ENCODE peak calls at places on chromosomes 5 and 9, in ten cellular contexts. D, F, X, B, R, U, G, N, P and A are unnamed samples.

GRCh38 chr5:99334936-99335335 is 406.1 kb upstream of the CHD1 start:
- DNase-seq in P (no peak), B (no peak), G (no peak), N (no peak), X (no peak), U (no peak), F (no peak), D (no peak), R (no peak), A (no peak)

GRCh38 chr9:83285836-83286235 is 222.9 kb upstream of the RASEF start:
- DNase-seq in D (no peak), G (no peak), F (no peak), X (no peak), P (no peak), N (no peak), B (no peak), R (no peak), U (no peak), A (no peak)

GRCh38 chr5:75465480-75465879 is 45.9 kb downstream of the CERT1 start:
- DNase-seq in F (no peak), U (peak), B (no peak), D (peak), G (no peak), P (no peak), R (no peak), X (no peak), N (no peak), A (no peak)

GRCh38 chr5:147382776-147383175 is 127.1 kb downstream of the DPYSL3 start:
- DNase-seq in D (no peak), B (no peak), P (no peak), R (no peak), G (no peak), F (no peak), X (peak), N (no peak), U (no peak), A (no peak)

GRCh38 chr5:172878585-172879433 is 44.8 kb downstream of the ERGIC1 start:
- DNase-seq in P (no peak), X (no peak), R (no peak), N (no peak), D (no peak), U (peak), B (no peak), G (no peak), F (no peak), A (no peak)

GRCh38 chr5:66952153-66952552 is 244.4 kb downstream of the CD180 start:
- DNase-seq in P (no peak), G (no peak), B (no peak), X (no peak), R (no peak), N (no peak), D (no peak), U (no peak), F (no peak), A (no peak)

GRCh38 chr5:140056880-140057279 is 13.8 kb upstream of the NRG2 start:
- DNase-seq in X (no peak), B (no peak), F (no peak), D (no peak), N (no peak), G (no peak), U (no peak), P (no peak), R (no peak), A (no peak)

GRCh38 chr5:128084228-128085167 is 932 bp downstream of the SLC12A2 start:
- DNase-seq in R (no peak), U (no peak), X (peak), B (peak), G (peak), N (peak), D (peak), P (peak), F (peak), A (peak)

GRCh38 chr5:55232985-55233928 is at the start of gene CCNO:
- DNase-seq in G (peak), N (peak), D (peak), U (peak), B (peak), X (peak), P (peak), F (peak), R (no peak), A (peak)

GRCh38 chr9:29717576-29717975 is 2144.3 kb upstream of the C9orf72 start:
- DNase-seq in B (no peak), R (no peak), G (no peak), P (no peak), U (no peak), N (no peak), F (no peak), D (no peak), X (no peak), A (no peak)

GRCh38 chr5:117872798-117873368 is 1115.5 kb downstream of the DTWD2 start:
- DNase-seq in R (no peak), U (no peak), P (no peak), G (no peak), D (no peak), B (no peak), F (no peak), X (no peak), N (no peak), A (no peak)

GRCh38 chr9:94991961-94992907 is 265.7 kb downstream of the AOPEP start:
- DNase-seq in X (no peak), F (no peak), U (no peak), D (peak), B (no peak), R (no peak), G (no peak), N (no peak), P (no peak), A (no peak)

GRCh38 chr9:105132576-105132975 is 111.9 kb upstream of the SLC44A1 start:
- DNase-seq in D (peak), N (peak), P (no peak), F (peak), U (no peak), R (no peak), B (no peak), G (no peak), X (peak), A (no peak)

GRCh38 chr5:39224196-39224754 is 4.9 kb upstream of the FYB1 start:
- DNase-seq in R (no peak), X (no peak), G (no peak), P (no peak), B (no peak), D (peak), U (no peak), N (no peak), F (peak), A (peak)

GRCh38 chr5:154191467-154192261 is 1.1 kb downstream of the GALNT10 start:
- DNase-seq in P (no peak), G (peak), F (no peak), R (no peak), X (peak), B (no peak), D (no peak), U (peak), N (no peak), A (no peak)

GRCh38 chr9:90053027-90053426 is 448.2 kb downstream of the GADD45G start:
- DNase-seq in D (no peak), U (no peak), R (no peak), X (no peak), B (no peak), G (no peak), N (no peak), F (no peak), P (no peak), A (no peak)

GRCh38 chr5:139708434-139708849 is 60.3 kb downstream of the CXXC5 start:
- DNase-seq in P (no peak), N (no peak), F (no peak), G (no peak), B (no peak), R (no peak), D (no peak), X (no peak), U (no peak), A (no peak)

GRCh38 chr5:177302354-177303110 is 987 bp downstream of the RAB24 start:
- DNase-seq in X (peak), R (no peak), F (peak), D (peak), N (no peak), P (no peak), B (peak), G (no peak), U (peak), A (peak)

GRCh38 chr9:16656432-16657169 is 213.9 kb downstream of the BNC2 start:
- DNase-seq in N (no peak), G (no peak), F (no peak), D (no peak), P (no peak), B (no peak), R (no peak), U (no peak), X (peak), A (no peak)

GRCh38 chr9:114898741-114899140 is 31.6 kb downstream of the TNFSF8 start:
- DNase-seq in D (no peak), X (no peak), F (no peak), B (no peak), N (no peak), P (peak), G (peak), U (no peak), R (no peak), A (peak)

GRCh38 chr5:83964235-83964634 is 243.6 kb upstream of the HAPLN1 start:
- DNase-seq in B (no peak), F (no peak), X (peak), D (no peak), N (no peak), G (no peak), U (no peak), R (no peak), P (no peak), A (no peak)

GRCh38 chr5:1973391-1974013 is 90.8 kb upstream of the IRX4 start:
- DNase-seq in N (no peak), U (no peak), B (no peak), G (no peak), R (no peak), P (no peak), D (no peak), X (no peak), F (peak), A (no peak)

GRCh38 chr5:76622973-76623596 is at the start of gene F2RL2:
- DNase-seq in B (no peak), X (peak), N (peak), R (no peak), G (no peak), U (peak), D (peak), F (peak), P (no peak), A (no peak)

GRCh38 chr5:35198096-35198495 is 32.2 kb downstream of the PRLR start:
- DNase-seq in D (peak), F (no peak), B (peak), G (no peak), N (peak), U (peak), X (peak), R (no peak), P (no peak), A (no peak)

GRCh38 chr9:129517006-129517405 is 103.9 kb downstream of the C9orf50 start:
- DNase-seq in P (no peak), D (no peak), G (no peak), N (no peak), B (no peak), R (no peak), F (peak), U (no peak), X (no peak), A (no peak)

GRCh38 chr5:157400741-157401140 is 59.3 kb upstream of the NIPAL4 start:
- DNase-seq in G (no peak), U (no peak), B (no peak), R (no peak), X (no peak), N (no peak), F (no peak), P (no peak), D (no peak), A (no peak)

GRCh38 chr9:110443146-110443877 is 105.6 kb upstream of the TXNDC8 start:
- DNase-seq in X (peak), F (peak), D (peak), U (peak), P (no peak), R (no peak), N (peak), G (no peak), B (no peak), A (no peak)

GRCh38 chr5:37860206-37860605 is 20.4 kb upstream of the GDNF start:
- DNase-seq in P (no peak), R (no peak), N (no peak), F (no peak), G (no peak), U (no peak), X (no peak), B (no peak), D (no peak), A (no peak)

GRCh38 chr9:16278420-16278999 is 592.0 kb downstream of the BNC2 start:
- DNase-seq in N (no peak), R (no peak), P (no peak), G (no peak), X (no peak), F (no peak), U (peak), B (no peak), D (peak), A (no peak)

GRCh38 chr5:124923131-124923530 is 176.7 kb upstream of the ZNF608 start:
- DNase-seq in F (peak), G (no peak), B (no peak), P (no peak), N (no peak), U (peak), R (peak), D (peak), X (no peak), A (no peak)

GRCh38 chr9:126692041-126692758 is 78.5 kb downstream of the LMX1B start:
- DNase-seq in N (no peak), D (no peak), B (no peak), R (no peak), X (no peak), P (no peak), G (no peak), U (no peak), F (no peak), A (no peak)

GRCh38 chr9:33106827-33107621 is 30.6 kb upstream of the SMU1 start:
- DNase-seq in X (peak), R (no peak), B (peak), P (no peak), G (no peak), F (peak), N (no peak), D (peak), U (peak), A (no peak)

GRCh38 chr5:139593716-139594319 is 32.7 kb downstream of the UBE2D2 start:
- DNase-seq in U (no peak), D (peak), R (no peak), P (no peak), B (peak), G (no peak), X (peak), F (peak), N (no peak), A (no peak)

GRCh38 chr5:171422495-171422894 is 3.0 kb downstream of the FGF18 start:
- DNase-seq in N (no peak), D (no peak), F (no peak), P (no peak), U (no peak), R (no peak), B (no peak), X (no peak), G (no peak), A (no peak)

GRCh38 chr9:114266969-114267368 is 55.9 kb upstream of the ORM1 start:
- DNase-seq in X (no peak), P (no peak), N (no peak), B (no peak), U (no peak), D (no peak), G (no peak), R (no peak), F (no peak), A (no peak)

GRCh38 chr9:81083062-81083461 is 606.3 kb downstream of the TLE1 start:
- DNase-seq in R (no peak), D (peak), U (peak), N (no peak), F (no peak), X (peak), G (no peak), B (no peak), P (no peak), A (no peak)

GRCh38 chr9:72597181-72597517 is 75.7 kb downstream of the TMC1 start:
- DNase-seq in G (no peak), F (no peak), U (no peak), P (no peak), B (peak), N (no peak), X (no peak), D (peak), R (no peak), A (no peak)

GRCh38 chr9:22111176-22111870 is 102.2 kb upstream of the CDKN2B start:
- DNase-seq in U (no peak), R (no peak), P (no peak), G (no peak), D (peak), B (no peak), N (no peak), F (peak), X (no peak), A (no peak)